ENCODE peak calls at places on chromosomes 16 and 17, in four cellular contexts. Q is MCF 10A, O is Right ventricle myocardium superior, W is cardiac fibroblast. D is an unnamed sample.

GRCh38 chr17:67443931-67444597 is 67.0 kb downstream of the PITPNC1 start:
- DNase-seq in Q (no peak), O (no peak), W (peak), D (peak)

GRCh38 chr17:46962374-46962790 is 16.7 kb downstream of the RPRML start:
- DNase-seq in Q (peak), O (no peak), W (peak), D (peak)

GRCh38 chr16:83574388-83574787 is 233.4 kb upstream of the HSBP1 start:
- DNase-seq in Q (peak), O (no peak), W (peak), D (peak)

GRCh38 chr16:51524555-51525373 is 373.7 kb upstream of the SALL1 start:
- DNase-seq in Q (peak), O (no peak), W (peak), D (peak)

GRCh38 chr16:1794908-1795666 is 1.6 kb upstream of the IGFALS start:
- DNase-seq in Q (no peak), O (no peak), W (no peak), D (no peak)

GRCh38 chr16:1184156-1184868 is 31.4 kb downstream of the CACNA1H start:
- DNase-seq in Q (no peak), O (no peak), W (no peak), D (no peak)

GRCh38 chr17:51289776-51290175 is 29.4 kb downstream of the UTP18 start:
- DNase-seq in Q (no peak), O (no peak), W (no peak), D (peak)

GRCh38 chr17:75472119-75472518 is 15.7 kb downstream of the TMEM94 start:
- DNase-seq in Q (no peak), O (no peak), W (no peak), D (no peak)